ENCODE peak calls at places on chromosomes 4 and X, in four cellular contexts. M, Q, Y and D are unnamed samples.

GRCh38 chr4:89344571-89344970 is 37.0 kb upstream of the GPRIN3 start:
- DNase-seq in Q (no peak), M (no peak), Y (no peak), D (no peak)

GRCh38 chrX:20742106-20742505 is 475.4 kb upstream of the RPS6KA3 start:
- DNase-seq in Y (peak), M (peak), Q (no peak), D (no peak)

GRCh38 chrX:31333181-31333831 is 261.5 kb upstream of the FTHL17 start:
- DNase-seq in M (peak), Q (no peak), Y (peak), D (no peak)

GRCh38 chr4:167031534-167032156 is 202.6 kb downstream of the SPOCK3 start:
- DNase-seq in Y (peak), Q (no peak), M (no peak), D (no peak)

GRCh38 chr4:85905761-85906160 is 430.8 kb downstream of the ARHGAP24 start:
- DNase-seq in Y (no peak), M (no peak), Q (no peak), D (no peak)

GRCh38 chr4:15653864-15654391 is 1.2 kb downstream of the FBXL5 start:
- DNase-seq in M (peak), Y (peak), Q (no peak), D (no peak)

GRCh38 chr4:28621541-28621940 is 1760.9 kb downstream of the STIM2 start:
- DNase-seq in Q (no peak), Y (peak), M (peak), D (no peak)

GRCh38 chrX:16212024-16212423 is 44.7 kb downstream of the MAGEB17 start:
- DNase-seq in M (no peak), Q (no peak), Y (peak), D (no peak)

GRCh38 chr4:74042681-74043080 is 4.2 kb upstream of the CXCL3 start:
- DNase-seq in Y (no peak), M (no peak), Q (no peak), D (no peak)

GRCh38 chr4:123593655-123594054 is 197.1 kb downstream of the SPRY1 start:
- DNase-seq in Y (no peak), Q (no peak), M (no peak), D (no peak)